ENCODE peak calls at places on chromosome 11, in nine cellular contexts. One of them, this sample, is unnamed.

GRCh38 chr11:57124460-57124859 is 57.3 kb upstream of the LRRC55 start:
- DNase-seq in right atrium auricular region: no peak
- DNase-seq in testis: no peak
- DNase-seq in Calu3: no peak
- DNase-seq in A549: no peak
- DNase-seq in HFFc6: no peak
- DNase-seq in sigmoid colon: no peak
- DNase-seq in nephron progenitor cell: no peak
- DNase-seq in H9: no peak
- DNase-seq in this sample: no peak

GRCh38 chr11:121426476-121427454 is 25.3 kb upstream of the SORL1 start:
- DNase-seq in right atrium auricular region: no peak
- DNase-seq in A549: no peak
- DNase-seq in sigmoid colon: peak; percentile 67
- DNase-seq in HFFc6: no peak
- DNase-seq in nephron progenitor cell: peak; percentile 73
- DNase-seq in testis: peak; percentile 80
- DNase-seq in Calu3: peak; percentile 16
- DNase-seq in H9: peak; percentile 63
- DNase-seq in this sample: no peak

GRCh38 chr11:118281284-118281683 is 17.2 kb upstream of the MPZL2 start:
- DNase-seq in testis: no peak
- DNase-seq in HFFc6: no peak
- DNase-seq in right atrium auricular region: no peak
- DNase-seq in H9: no peak
- DNase-seq in nephron progenitor cell: no peak
- DNase-seq in Calu3: peak; percentile 39
- DNase-seq in A549: no peak
- DNase-seq in sigmoid colon: no peak
- DNase-seq in this sample: peak; percentile 30

GRCh38 chr11:109978895-109979294 is 114.3 kb upstream of the ZC3H12C start:
- DNase-seq in A549: no peak
- DNase-seq in sigmoid colon: no peak
- DNase-seq in right atrium auricular region: no peak
- DNase-seq in Calu3: no peak
- DNase-seq in HFFc6: no peak
- DNase-seq in H9: no peak
- DNase-seq in testis: no peak
- DNase-seq in nephron progenitor cell: no peak
- DNase-seq in this sample: no peak

GRCh38 chr11:95337175-95337957 is 106.4 kb upstream of the SESN3 start:
- DNase-seq in A549: no peak
- DNase-seq in testis: peak; percentile 43
- DNase-seq in HFFc6: no peak
- DNase-seq in H9: peak; percentile 52
- DNase-seq in right atrium auricular region: peak; percentile 70
- DNase-seq in sigmoid colon: peak; percentile 79
- DNase-seq in nephron progenitor cell: peak; percentile 22
- DNase-seq in Calu3: no peak
- DNase-seq in this sample: no peak

GRCh38 chr11:73652046-73652730 is 5.8 kb downstream of the PLEKHB1 start:
- DNase-seq in HFFc6: no peak
- DNase-seq in nephron progenitor cell: peak; percentile 39
- DNase-seq in testis: peak; percentile 91
- DNase-seq in H9: no peak
- DNase-seq in Calu3: peak; percentile 91
- DNase-seq in sigmoid colon: peak; percentile 78
- DNase-seq in A549: no peak
- DNase-seq in right atrium auricular region: no peak
- DNase-seq in this sample: no peak

GRCh38 chr11:63961608-63962412 is 12.6 kb upstream of the COX8A start:
- DNase-seq in A549: peak; percentile 21
- DNase-seq in Calu3: no peak
- DNase-seq in sigmoid colon: peak; percentile 69
- DNase-seq in testis: no peak
- DNase-seq in H9: peak; percentile 48
- DNase-seq in right atrium auricular region: no peak
- DNase-seq in nephron progenitor cell: no peak
- DNase-seq in HFFc6: peak; percentile 13
- DNase-seq in this sample: no peak

GRCh38 chr11:69644071-69644961 is 3.4 kb downstream of the CCND1 start:
- DNase-seq in HFFc6: peak; percentile 94
- DNase-seq in nephron progenitor cell: no peak
- DNase-seq in testis: peak; percentile 71
- DNase-seq in sigmoid colon: peak; percentile 86
- DNase-seq in Calu3: peak; percentile 86
- DNase-seq in H9: no peak
- DNase-seq in A549: peak; percentile 79
- DNase-seq in right atrium auricular region: peak; percentile 72
- DNase-seq in this sample: peak; percentile 90

GRCh38 chr11:9858822-9859221 is 194.9 kb downstream of the SWAP70 start:
- DNase-seq in A549: peak; percentile 32
- DNase-seq in HFFc6: no peak
- DNase-seq in H9: no peak
- DNase-seq in right atrium auricular region: no peak
- DNase-seq in nephron progenitor cell: no peak
- DNase-seq in Calu3: no peak
- DNase-seq in sigmoid colon: no peak
- DNase-seq in testis: no peak
- DNase-seq in this sample: no peak

GRCh38 chr11:76789443-76789719 is 6.2 kb downstream of the TSKU start:
- DNase-seq in nephron progenitor cell: no peak
- DNase-seq in testis: no peak
- DNase-seq in Calu3: no peak
- DNase-seq in right atrium auricular region: no peak
- DNase-seq in H9: no peak
- DNase-seq in HFFc6: no peak
- DNase-seq in sigmoid colon: peak; percentile 19
- DNase-seq in A549: no peak
- DNase-seq in this sample: no peak

GRCh38 chr11:123838199-123838598 is 32.0 kb upstream of the OR6M1 start:
- DNase-seq in sigmoid colon: no peak
- DNase-seq in right atrium auricular region: no peak
- DNase-seq in HFFc6: no peak
- DNase-seq in nephron progenitor cell: no peak
- DNase-seq in A549: no peak
- DNase-seq in Calu3: no peak
- DNase-seq in testis: no peak
- DNase-seq in H9: no peak
- DNase-seq in this sample: no peak

GRCh38 chr11:131231317-131231716 is 139.1 kb upstream of the NTM start:
- DNase-seq in sigmoid colon: no peak
- DNase-seq in nephron progenitor cell: no peak
- DNase-seq in Calu3: no peak
- DNase-seq in H9: no peak
- DNase-seq in HFFc6: no peak
- DNase-seq in testis: no peak
- DNase-seq in A549: no peak
- DNase-seq in right atrium auricular region: no peak
- DNase-seq in this sample: no peak

GRCh38 chr11:77196961-77197360 is 68.9 kb downstream of the MYO7A start:
- DNase-seq in nephron progenitor cell: no peak
- DNase-seq in H9: no peak
- DNase-seq in right atrium auricular region: no peak
- DNase-seq in HFFc6: no peak
- DNase-seq in testis: no peak
- DNase-seq in A549: no peak
- DNase-seq in sigmoid colon: peak; percentile 15
- DNase-seq in Calu3: no peak
- DNase-seq in this sample: no peak

GRCh38 chr11:62400281-62400680 is 18.6 kb upstream of the SCGB1A1 start:
- DNase-seq in testis: no peak
- DNase-seq in nephron progenitor cell: no peak
- DNase-seq in sigmoid colon: no peak
- DNase-seq in H9: no peak
- DNase-seq in Calu3: no peak
- DNase-seq in HFFc6: no peak
- DNase-seq in A549: no peak
- DNase-seq in right atrium auricular region: no peak
- DNase-seq in this sample: no peak

GRCh38 chr11:101912823-101913284 is 2.0 kb upstream of the CEP126 start:
- DNase-seq in right atrium auricular region: no peak
- DNase-seq in testis: no peak
- DNase-seq in sigmoid colon: no peak
- DNase-seq in HFFc6: no peak
- DNase-seq in Calu3: no peak
- DNase-seq in H9: no peak
- DNase-seq in nephron progenitor cell: no peak
- DNase-seq in A549: peak; percentile 68
- DNase-seq in this sample: no peak

GRCh38 chr11:128585498-128586238 is 1.7 kb downstream of the ETS1 start:
- DNase-seq in HFFc6: no peak
- DNase-seq in right atrium auricular region: no peak
- DNase-seq in sigmoid colon: no peak
- DNase-seq in Calu3: no peak
- DNase-seq in testis: no peak
- DNase-seq in H9: peak; percentile 48
- DNase-seq in nephron progenitor cell: no peak
- DNase-seq in A549: no peak
- DNase-seq in this sample: no peak

GRCh38 chr11:63918576-63919171 is 1.7 kb upstream of the RCOR2 start:
- DNase-seq in Calu3: no peak
- DNase-seq in right atrium auricular region: no peak
- DNase-seq in H9: peak; percentile 77
- DNase-seq in testis: no peak
- DNase-seq in nephron progenitor cell: peak; percentile 34
- DNase-seq in A549: no peak
- DNase-seq in sigmoid colon: no peak
- DNase-seq in HFFc6: no peak
- DNase-seq in this sample: no peak

GRCh38 chr11:34928960-34929680 is 12.7 kb downstream of the PDHX start:
- DNase-seq in nephron progenitor cell: no peak
- DNase-seq in Calu3: no peak
- DNase-seq in right atrium auricular region: no peak
- DNase-seq in H9: no peak
- DNase-seq in A549: no peak
- DNase-seq in HFFc6: no peak
- DNase-seq in sigmoid colon: no peak
- DNase-seq in testis: no peak
- DNase-seq in this sample: no peak

GRCh38 chr11:125229006-125229405 is 64.5 kb downstream of the PKNOX2 start:
- DNase-seq in testis: no peak
- DNase-seq in HFFc6: no peak
- DNase-seq in H9: peak; percentile 62
- DNase-seq in right atrium auricular region: no peak
- DNase-seq in Calu3: no peak
- DNase-seq in A549: no peak
- DNase-seq in nephron progenitor cell: no peak
- DNase-seq in sigmoid colon: no peak
- DNase-seq in this sample: no peak

GRCh38 chr11:2929880-2930704 is 872 bp upstream of the PHLDA2 start:
- DNase-seq in Calu3: peak; percentile 79
- DNase-seq in right atrium auricular region: no peak
- DNase-seq in HFFc6: peak; percentile 25
- DNase-seq in A549: peak; percentile 75
- DNase-seq in sigmoid colon: peak; percentile 70
- DNase-seq in H9: peak; percentile 75
- DNase-seq in nephron progenitor cell: peak; percentile 58
- DNase-seq in testis: no peak
- DNase-seq in this sample: no peak
- TF ChIP-seq CTCF in Calu3: no peak
- TF ChIP-seq CTCF in right atrium auricular region: peak; percentile 26
- TF ChIP-seq CTCF in HFFc6: no peak
- TF ChIP-seq CTCF in A549: no peak
- TF ChIP-seq CTCF in sigmoid colon: no peak
- TF ChIP-seq CTCF in H9: no peak
- TF ChIP-seq CTCF in nephron progenitor cell: peak; percentile 35
- TF ChIP-seq CTCF in testis: peak; percentile 53
- TF ChIP-seq CTCF in this sample: no peak

DNA sequence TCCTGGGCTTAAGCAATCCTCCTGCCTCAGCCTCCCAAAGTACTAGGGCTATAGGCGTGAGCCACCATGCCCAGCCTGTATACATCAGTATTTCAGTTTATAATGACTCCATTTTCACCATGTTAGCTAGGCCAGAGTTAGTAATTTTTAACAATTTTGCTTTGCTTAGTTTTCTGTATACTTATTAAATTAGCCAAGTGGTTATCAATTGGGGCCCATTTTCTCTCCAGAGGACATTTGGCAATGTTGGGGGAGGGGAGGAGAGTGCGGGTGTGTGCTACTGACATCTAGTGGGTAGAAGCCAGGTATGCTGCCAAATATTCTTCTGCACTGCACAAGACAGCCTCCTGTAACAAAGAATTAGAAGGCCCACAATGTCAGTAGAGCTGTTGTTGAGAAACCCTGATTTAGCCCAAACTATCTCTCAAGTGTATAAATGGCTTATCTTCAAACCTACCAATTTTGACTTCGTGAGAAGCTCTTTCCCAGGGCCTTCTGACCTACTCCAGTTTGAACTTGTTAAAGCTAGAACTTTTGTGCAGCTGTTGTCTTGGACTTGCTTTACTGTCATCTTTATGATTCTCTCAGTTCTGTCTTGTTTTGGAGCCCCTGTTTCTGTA is 7.5 kb downstream of the USP47 start:
- DNase-seq in sigmoid colon: no peak
- DNase-seq in right atrium auricular region: no peak
- DNase-seq in nephron progenitor cell: peak; percentile 30
- DNase-seq in testis: peak; percentile 57
- DNase-seq in Calu3: peak; percentile 77
- DNase-seq in A549: peak; percentile 72
- DNase-seq in H9: peak; percentile 62
- DNase-seq in HFFc6: peak; percentile 56
- DNase-seq in this sample: no peak
- TF ChIP-seq CTCF in sigmoid colon: no peak
- TF ChIP-seq CTCF in right atrium auricular region: peak; percentile 37
- TF ChIP-seq CTCF in nephron progenitor cell: peak; percentile 37
- TF ChIP-seq CTCF in testis: peak; percentile 21
- TF ChIP-seq CTCF in Calu3: peak; percentile 60
- TF ChIP-seq CTCF in A549: peak; percentile 83
- TF ChIP-seq CTCF in H9: peak; percentile 77
- TF ChIP-seq CTCF in HFFc6: peak; percentile 78
- TF ChIP-seq CTCF in this sample: peak; percentile 64

GRCh38 chr11:110982214-110982613 is 263.3 kb upstream of the POU2AF2 start:
- DNase-seq in testis: no peak
- DNase-seq in A549: no peak
- DNase-seq in sigmoid colon: no peak
- DNase-seq in H9: no peak
- DNase-seq in nephron progenitor cell: no peak
- DNase-seq in Calu3: no peak
- DNase-seq in right atrium auricular region: no peak
- DNase-seq in HFFc6: no peak
- DNase-seq in this sample: no peak
- TF ChIP-seq CTCF in testis: no peak
- TF ChIP-seq CTCF in A549: no peak
- TF ChIP-seq CTCF in sigmoid colon: no peak
- TF ChIP-seq CTCF in H9: no peak
- TF ChIP-seq CTCF in nephron progenitor cell: no peak
- TF ChIP-seq CTCF in Calu3: no peak
- TF ChIP-seq CTCF in right atrium auricular region: no peak
- TF ChIP-seq CTCF in HFFc6: no peak
- TF ChIP-seq CTCF in this sample: no peak

DNA sequence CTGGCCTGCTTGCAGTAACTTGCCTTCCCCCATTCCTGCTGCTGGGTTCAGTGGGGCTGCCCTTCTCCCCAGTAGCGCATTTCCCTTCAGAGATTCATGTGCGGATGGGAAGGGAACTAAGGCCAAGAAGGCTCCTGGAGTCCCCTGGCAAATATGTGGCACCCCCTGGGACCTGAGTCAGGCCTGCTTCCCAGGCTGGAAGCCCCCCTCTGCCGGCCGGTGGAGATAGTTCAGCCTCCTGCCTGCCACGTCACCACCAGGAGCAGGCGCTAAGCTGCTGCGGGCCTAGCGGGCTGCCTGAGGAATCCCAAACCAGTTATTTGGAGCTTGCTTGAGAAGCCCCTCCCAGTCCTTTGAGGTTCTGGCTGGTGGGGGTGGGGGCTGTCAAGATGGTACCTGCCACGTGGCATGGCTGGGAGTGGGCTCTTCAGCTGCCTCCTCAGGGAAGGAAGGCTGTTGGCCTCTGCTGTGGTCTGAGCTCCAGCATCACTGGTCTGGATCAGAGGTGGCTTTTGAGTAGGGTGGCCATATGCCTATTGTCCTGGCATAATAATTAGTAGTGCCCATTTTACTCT is 2.0 kb downstream of the SERPINH1 start:
- DNase-seq in HFFc6: peak; percentile 88
- DNase-seq in testis: peak; percentile 61
- DNase-seq in H9: peak; percentile 94
- DNase-seq in A549: no peak
- DNase-seq in sigmoid colon: peak; percentile 90
- DNase-seq in Calu3: no peak
- DNase-seq in right atrium auricular region: peak; percentile 84
- DNase-seq in nephron progenitor cell: peak; percentile 78
- DNase-seq in this sample: peak; percentile 93
- TF ChIP-seq CTCF in HFFc6: peak; percentile 81
- TF ChIP-seq CTCF in testis: peak; percentile 20
- TF ChIP-seq CTCF in H9: peak; percentile 70
- TF ChIP-seq CTCF in A549: no peak
- TF ChIP-seq CTCF in sigmoid colon: no peak
- TF ChIP-seq CTCF in Calu3: no peak
- TF ChIP-seq CTCF in right atrium auricular region: peak; percentile 30
- TF ChIP-seq CTCF in nephron progenitor cell: peak; percentile 56
- TF ChIP-seq CTCF in this sample: peak; percentile 65

This sample was measured in osteocyte.